ENCODE peak calls at places on chromosome X, in five cellular contexts. One of them, this sample, is unnamed. For H3K27me3, the result is how much of the 10 kb centered on the place peaks cover.

GRCh38 chrX:44223150-44223549 is 120.3 kb downstream of the EFHC2 start:
- DNase-seq in GM06990: no peak
- DNase-seq in tibial nerve: no peak
- DNase-seq in H9: no peak
- DNase-seq in right cardiac atrium: no peak
- DNase-seq in this sample: no peak

GRCh38 chrX:134774190-134775048 is 116.1 kb upstream of the PLAC1 start:
- DNase-seq in GM06990: no peak
- DNase-seq in tibial nerve: no peak
- DNase-seq in H9: no peak
- DNase-seq in right cardiac atrium: no peak
- DNase-seq in this sample: no peak

GRCh38 chrX:123906557-123907316 is 46.9 kb downstream of the XIAP start:
- DNase-seq in GM06990: no peak
- DNase-seq in tibial nerve: no peak
- DNase-seq in H9: no peak
- DNase-seq in right cardiac atrium: no peak
- DNase-seq in this sample: no peak

GRCh38 chrX:109875831-109876230 is 127.1 kb upstream of the TMEM164 start:
- DNase-seq in GM06990: no peak
- DNase-seq in tibial nerve: no peak
- DNase-seq in H9: no peak
- DNase-seq in right cardiac atrium: no peak
- DNase-seq in this sample: no peak

GRCh38 chrX:70720721-70721120 is 187.8 kb downstream of the TEX11 start:
- DNase-seq in GM06990: no peak
- DNase-seq in tibial nerve: no peak
- DNase-seq in H9: no peak
- DNase-seq in right cardiac atrium: no peak
- DNase-seq in this sample: no peak

GRCh38 chrX:107687445-107687844 is 59.1 kb downstream of the PRPS1 start:
- DNase-seq in GM06990: no peak
- DNase-seq in tibial nerve: no peak
- DNase-seq in H9: no peak
- DNase-seq in right cardiac atrium: no peak
- DNase-seq in this sample: no peak

GRCh38 chrX:8668797-8669196 is 63.1 kb downstream of the ANOS1 start:
- DNase-seq in GM06990: no peak
- DNase-seq in tibial nerve: no peak
- DNase-seq in H9: no peak
- DNase-seq in right cardiac atrium: no peak
- DNase-seq in this sample: no peak

GRCh38 chrX:39017716-39018115 is 216.5 kb downstream of the MID1IP1 start:
- DNase-seq in GM06990: no peak
- DNase-seq in tibial nerve: no peak
- DNase-seq in H9: no peak
- DNase-seq in right cardiac atrium: no peak
- DNase-seq in this sample: no peak

GRCh38 chrX:65667157-65667502 is 324 bp upstream of the MSN start:
- DNase-seq in GM06990: no peak
- DNase-seq in tibial nerve: no peak
- DNase-seq in H9: no peak
- DNase-seq in right cardiac atrium: no peak
- DNase-seq in this sample: no peak

GRCh38 chrX:40152173-40152705 is 54.5 kb upstream of the BCOR start:
- DNase-seq in GM06990: no peak
- DNase-seq in tibial nerve: no peak
- DNase-seq in H9: peak
- DNase-seq in right cardiac atrium: peak
- DNase-seq in this sample: peak

GRCh38 chrX:53714580-53715335 is 28.2 kb upstream of the HUWE1 start:
- DNase-seq in GM06990: peak
- DNase-seq in tibial nerve: no peak
- DNase-seq in H9: no peak
- DNase-seq in right cardiac atrium: no peak
- DNase-seq in this sample: peak

GRCh38 chrX:154430916-154431315 is 2.4 kb downstream of the ATP6AP1 start:
- DNase-seq in GM06990: no peak
- DNase-seq in tibial nerve: no peak
- DNase-seq in H9: no peak
- DNase-seq in right cardiac atrium: no peak
- DNase-seq in this sample: no peak

GRCh38 chrX:73127700-73128241 is 48.5 kb upstream of the PABPC1L2A start:
- DNase-seq in GM06990: no peak
- DNase-seq in tibial nerve: no peak
- DNase-seq in H9: peak
- DNase-seq in right cardiac atrium: no peak
- DNase-seq in this sample: no peak

GRCh38 chrX:11103006-11103405 is 8.1 kb upstream of the HCCS start:
- DNase-seq in GM06990: no peak
- DNase-seq in tibial nerve: no peak
- DNase-seq in H9: no peak
- DNase-seq in right cardiac atrium: no peak
- DNase-seq in this sample: no peak

GRCh38 chrX:11097920-11098319 is 13.2 kb upstream of the HCCS start:
- DNase-seq in GM06990: no peak
- DNase-seq in tibial nerve: no peak
- DNase-seq in H9: no peak
- DNase-seq in right cardiac atrium: no peak
- DNase-seq in this sample: no peak

GRCh38 chrX:11103751-11104150 is 7.4 kb upstream of the HCCS start:
- DNase-seq in GM06990: no peak
- DNase-seq in tibial nerve: no peak
- DNase-seq in H9: no peak
- DNase-seq in right cardiac atrium: no peak
- DNase-seq in this sample: no peak

GRCh38 chrX:11099465-11099864 is 11.7 kb upstream of the HCCS start:
- DNase-seq in GM06990: no peak
- DNase-seq in tibial nerve: no peak
- DNase-seq in H9: no peak
- DNase-seq in right cardiac atrium: no peak
- DNase-seq in this sample: no peak

GRCh38 chrX:11100281-11101035 is 10.7 kb upstream of the HCCS start:
- DNase-seq in GM06990: no peak
- DNase-seq in tibial nerve: peak
- DNase-seq in H9: peak
- DNase-seq in right cardiac atrium: no peak
- DNase-seq in this sample: no peak
- H3K27me3 ChIP-seq in GM06990: under half
- H3K27me3 ChIP-seq in tibial nerve: under half
- H3K27me3 ChIP-seq in H9: under half
- H3K27me3 ChIP-seq in right cardiac atrium: under half
- H3K27me3 ChIP-seq in this sample: under half

GRCh38 chrX:140501321-140501720 is 3.5 kb downstream of the SOX3 start:
- DNase-seq in GM06990: no peak
- DNase-seq in tibial nerve: no peak
- DNase-seq in H9: peak
- DNase-seq in right cardiac atrium: peak
- DNase-seq in this sample: no peak
- H3K27me3 ChIP-seq in GM06990: under half
- H3K27me3 ChIP-seq in tibial nerve: half or more
- H3K27me3 ChIP-seq in H9: under half
- H3K27me3 ChIP-seq in right cardiac atrium: under half
- H3K27me3 ChIP-seq in this sample: under half

DNA sequence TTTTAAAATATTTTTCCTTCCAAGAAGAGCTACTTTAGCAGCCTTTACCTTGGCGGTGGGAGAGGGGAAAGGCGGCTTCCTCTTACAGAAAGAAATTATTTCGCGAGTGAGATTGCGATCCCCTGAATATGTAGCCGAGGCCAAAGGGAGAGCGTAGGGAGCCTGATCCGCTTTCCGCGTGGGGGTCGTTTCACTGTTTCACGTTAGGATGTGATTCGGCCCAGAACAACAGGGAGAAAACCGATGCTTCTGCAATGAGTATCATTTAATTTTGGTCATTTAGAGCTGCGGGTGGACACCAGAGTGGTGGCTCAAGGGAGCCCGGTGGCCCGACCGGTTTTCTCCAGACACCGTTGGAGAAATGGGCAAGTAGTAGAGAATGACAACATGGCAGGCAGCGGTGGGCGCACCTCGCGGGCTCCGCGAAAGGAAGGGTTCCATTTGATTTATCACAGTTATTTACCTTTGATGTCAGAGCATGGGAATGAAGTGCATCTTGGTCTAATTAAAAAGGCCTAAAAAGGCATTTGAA is 1.8 kb upstream of the PCDH19 start:
- DNase-seq in GM06990: no peak
- DNase-seq in tibial nerve: no peak
- DNase-seq in H9: no peak
- DNase-seq in right cardiac atrium: no peak
- DNase-seq in this sample: no peak
- H3K27me3 ChIP-seq in GM06990: under half
- H3K27me3 ChIP-seq in tibial nerve: half or more
- H3K27me3 ChIP-seq in H9: under half
- H3K27me3 ChIP-seq in right cardiac atrium: under half
- H3K27me3 ChIP-seq in this sample: half or more

DNA sequence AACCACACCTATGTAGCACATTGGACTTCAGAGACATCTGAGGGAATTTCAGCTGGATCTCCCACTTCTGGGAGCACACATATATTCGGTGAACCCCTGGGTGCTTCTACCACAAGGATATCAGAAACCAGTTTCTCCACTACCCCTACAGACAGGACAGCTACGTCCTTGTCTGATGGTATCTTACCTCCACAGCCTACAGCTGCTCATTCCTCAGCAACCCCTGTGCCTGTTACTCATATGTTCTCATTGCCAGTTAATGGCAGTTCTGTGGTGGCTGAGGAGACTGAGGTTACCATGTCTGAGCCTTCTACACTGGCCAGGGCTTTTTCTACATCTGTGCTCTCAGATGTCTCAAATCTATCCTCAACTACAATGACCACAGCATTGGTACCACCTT is 45.7 kb downstream of the ADGRG4 start:
- DNase-seq in GM06990: no peak
- DNase-seq in tibial nerve: no peak
- DNase-seq in H9: no peak
- DNase-seq in right cardiac atrium: no peak
- DNase-seq in this sample: no peak
- H3K27me3 ChIP-seq in GM06990: under half
- H3K27me3 ChIP-seq in tibial nerve: under half
- H3K27me3 ChIP-seq in H9: under half
- H3K27me3 ChIP-seq in right cardiac atrium: under half
- H3K27me3 ChIP-seq in this sample: under half

This sample was measured in CD4-positive, alpha-beta T cell.